ENCODE peak calls at places on chromosomes 7 and 10, in four cellular contexts. O is H1, D is mesenchymal stem cell, Y is neuronal stem cell. T is an unnamed sample.

GRCh38 chr7:153301908-153302307 is 542.4 kb downstream of the ACTR3B start:
- DNase-seq in Y (peak), O (no peak), D (no peak), T (no peak)

GRCh38 chr7:2066251-2066919 is 166.4 kb downstream of the MAD1L1 start:
- DNase-seq in O (no peak), D (no peak), Y (no peak), T (no peak)

GRCh38 chr10:44161196-44161595 is 223.7 kb downstream of the CXCL12 start:
- DNase-seq in D (no peak), O (no peak), Y (peak), T (no peak)

GRCh38 chr7:88681682-88682081 is 77.8 kb upstream of the ZNF804B start:
- DNase-seq in D (no peak), O (no peak), Y (no peak), T (no peak)

GRCh38 chr10:19935106-19935505 is 118.9 kb downstream of the PLXDC2 start:
- DNase-seq in Y (no peak), O (no peak), D (no peak), T (no peak)

GRCh38 chr7:41134242-41134872 is 568.5 kb downstream of the INHBA start:
- DNase-seq in Y (no peak), O (no peak), D (peak), T (peak)

GRCh38 chr7:148700693-148701092 is 2.0 kb downstream of the CUL1 start:
- DNase-seq in O (no peak), D (peak), Y (no peak), T (no peak)

GRCh38 chr7:69722836-69723235 is 124.6 kb downstream of the AUTS2 start:
- DNase-seq in Y (no peak), O (no peak), D (no peak), T (peak)

GRCh38 chr10:98419456-98420261 is 4.7 kb upstream of the PYROXD2 start:
- DNase-seq in Y (no peak), O (no peak), D (no peak), T (no peak)

GRCh38 chr10:114708717-114709352 is 50.8 kb upstream of the ABLIM1 start:
- DNase-seq in D (peak), Y (no peak), O (no peak), T (peak)

GRCh38 chr7:16651391-16652254 is 5.6 kb downstream of the BZW2 start:
- DNase-seq in Y (no peak), O (no peak), D (no peak), T (no peak)

GRCh38 chr10:132398566-132398991 is 1.6 kb downstream of the PWWP2B start:
- DNase-seq in D (no peak), Y (no peak), O (no peak), T (no peak)

GRCh38 chr10:64450312-64450711 is 929.1 kb downstream of the REEP3 start:
- DNase-seq in Y (no peak), O (no peak), D (no peak), T (no peak)

GRCh38 chr10:69224862-69225657 is 4.9 kb downstream of the HKDC1 start:
- DNase-seq in Y (no peak), O (no peak), D (no peak), T (no peak)

GRCh38 chr10:78900715-78901430 is 167.9 kb upstream of the ZMIZ1 start:
- DNase-seq in D (no peak), Y (no peak), O (peak), T (no peak)

GRCh38 chr7:137469191-137469811 is 125.8 kb upstream of the PTN start:
- DNase-seq in Y (no peak), O (no peak), D (no peak), T (no peak)

GRCh38 chr7:47792521-47793121 is 155.6 kb downstream of the PKD1L1 start:
- DNase-seq in Y (no peak), D (no peak), O (no peak), T (no peak)

GRCh38 chr7:158351051-158351450 is 236.6 kb downstream of the PTPRN2 start:
- DNase-seq in O (no peak), D (no peak), Y (no peak), T (peak)

GRCh38 chr10:133378251-133379096 is 588 bp upstream of the PAOX start:
- DNase-seq in Y (peak), D (peak), O (peak), T (peak)

GRCh38 chr7:92766461-92767003 is 69.8 kb downstream of the CDK6 start:
- DNase-seq in D (peak), Y (no peak), O (no peak), T (peak)

GRCh38 chr7:47352394-47352968 is 229.4 kb downstream of the TNS3 start:
- DNase-seq in D (no peak), Y (no peak), O (no peak), T (no peak)

GRCh38 chr7:115023219-115023618 is 101.3 kb downstream of the MDFIC start:
- DNase-seq in D (no peak), Y (no peak), O (no peak), T (no peak)

GRCh38 chr7:115024276-115024675 is 102.4 kb downstream of the MDFIC start:
- DNase-seq in D (no peak), O (no peak), Y (no peak), T (no peak)

GRCh38 chr7:115014794-115015193 is 92.9 kb downstream of the MDFIC start:
- DNase-seq in O (no peak), D (no peak), Y (no peak), T (no peak)

GRCh38 chr7:115015619-115016018 is 93.7 kb downstream of the MDFIC start:
- DNase-seq in Y (no peak), O (no peak), D (peak), T (peak)

DNA sequence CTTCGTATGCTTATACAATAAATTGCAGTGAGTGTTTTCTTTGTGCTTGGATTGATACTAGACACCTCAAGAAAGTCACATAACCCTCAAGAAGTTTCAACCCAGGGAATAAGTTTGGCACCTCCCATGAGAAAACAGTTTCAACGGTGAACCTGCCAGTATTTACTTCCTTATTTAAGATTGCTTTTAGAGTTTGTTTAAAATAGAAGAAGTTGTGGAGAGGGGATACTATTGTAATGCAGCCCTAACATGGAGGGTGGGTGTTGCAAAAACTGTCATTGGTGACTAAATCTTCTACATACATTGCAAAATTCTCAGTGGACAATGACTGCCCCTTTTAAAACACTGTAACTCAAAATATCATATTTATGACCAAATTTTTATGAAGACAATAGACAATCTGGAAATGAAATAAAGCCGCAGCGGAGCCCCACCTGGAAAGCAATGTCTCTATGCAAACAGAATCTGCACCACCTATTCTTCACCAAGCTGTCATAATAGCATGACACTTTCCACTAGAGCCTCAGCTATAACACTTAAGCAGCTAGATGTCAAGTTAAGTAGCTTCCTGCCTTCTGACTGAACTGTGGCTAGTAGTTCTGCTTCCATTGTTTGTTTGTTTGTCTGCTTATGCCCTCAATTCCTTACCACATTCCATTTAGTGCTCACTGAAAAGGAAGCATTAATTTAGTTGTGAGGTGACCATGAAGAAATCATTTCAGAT is 98.2 kb downstream of the MDFIC start:
- DNase-seq in O (no peak), Y (no peak), D (no peak), T (no peak)
- H3K14ac ChIP-seq in O (no peak), Y (no peak), D (no peak), T (no peak)

GRCh38 chr7:74280985-74281384 is 8.2 kb upstream of the CLIP2 start:
- DNase-seq in Y (no peak), D (peak), O (no peak), T (no peak)
- H2BK12ac ChIP-seq in Y (no peak), D (peak), O (peak), T (no peak)

GRCh38 chr7:75534727-75535307 is 42.7 kb downstream of the SPDYE5 start:
- DNase-seq in D (peak), Y (no peak), O (no peak), T (peak)
- H3K4me3 ChIP-seq in D (no peak), Y (no peak), O (no peak), T (no peak)

GRCh38 chr10:123742751-123743440 is 76.7 kb downstream of the GPR26 start:
- DNase-seq in O (no peak), D (no peak), Y (no peak), T (peak)
- H3K14ac ChIP-seq in O (no peak), D (no peak), Y (no peak), T (peak)

GRCh38 chr7:32611700-32612099 is 116.4 kb downstream of the AVL9 start:
- DNase-seq in D (no peak), Y (no peak), O (no peak), T (no peak)
- H2BK12ac ChIP-seq in D (no peak), Y (no peak), O (peak), T (no peak)

GRCh38 chr7:150631084-150631824 is 931 bp downstream of the GIMAP6 start:
- DNase-seq in Y (no peak), D (no peak), O (no peak), T (no peak)
- H3K4me3 ChIP-seq in Y (no peak), D (no peak), O (no peak), T (no peak)

GRCh38 chr10:110413049-110413783 is 84.5 kb upstream of the DUSP5 start:
- DNase-seq in O (no peak), D (no peak), Y (no peak), T (no peak)

GRCh38 chr10:110415809-110416208 is 81.9 kb upstream of the DUSP5 start:
- DNase-seq in Y (no peak), O (no peak), D (no peak), T (no peak)

GRCh38 chr10:110414563-110415309 is 83.0 kb upstream of the DUSP5 start:
- DNase-seq in Y (no peak), O (no peak), D (no peak), T (peak)

GRCh38 chr10:110411047-110411410 is 86.7 kb upstream of the DUSP5 start:
- DNase-seq in D (no peak), O (no peak), Y (no peak), T (no peak)

GRCh38 chr10:110413903-110414562 is 83.7 kb upstream of the DUSP5 start:
- DNase-seq in O (no peak), Y (no peak), D (no peak), T (no peak)
- H3K14ac ChIP-seq in O (no peak), Y (no peak), D (no peak), T (peak)

GRCh38 chr7:121940907-121941306 is 67.9 kb downstream of the PTPRZ1 start:
- DNase-seq in D (no peak), O (no peak), Y (no peak), T (no peak)
- H2BK12ac ChIP-seq in D (no peak), O (peak), Y (no peak), T (no peak)

GRCh38 chr10:93073539-93074136 is at the start of gene CYP26A1:
- DNase-seq in D (no peak), O (peak), Y (no peak), T (peak)

GRCh38 chr10:93074597-93075368 is 1.1 kb downstream of the CYP26A1 start:
- DNase-seq in Y (no peak), O (peak), D (no peak), T (peak)

GRCh38 chr10:93075369-93076221 is 1.9 kb downstream of the CYP26A1 start:
- DNase-seq in Y (no peak), D (no peak), O (no peak), T (no peak)

GRCh38 chr10:93072713-93073538 is 767 bp upstream of the CYP26A1 start:
- DNase-seq in Y (no peak), O (no peak), D (no peak), T (no peak)

GRCh38 chr10:93074137-93074596 is 474 bp downstream of the CYP26A1 start:
- DNase-seq in O (no peak), Y (no peak), D (no peak), T (no peak)
- H3K4me3 ChIP-seq in O (peak), Y (peak), D (no peak), T (peak)

T was measured in trophoblast cell.